ENCODE peak calls at places on chromosomes 6 and 20, in seven cellular contexts. B is IMR-90, X is astrocyte of the spinal cord, U is epithelial cell of esophagus, C is fibroblast of the aortic adventitia, G is psoas muscle, J is fibroblast of mammary gland. L is an unnamed sample.

GRCh38 chr20:35271904-35272303 is 6.0 kb downstream of the MMP24OS start:
- DNase-seq in B (peak; percentile 51), X (no peak), U (peak; percentile 79), C (peak; percentile 33), G (no peak), J (peak; percentile 75), L (no peak)

GRCh38 chr6:10381133-10381829 is 33.6 kb downstream of the TFAP2A start:
- DNase-seq in B (no peak), X (no peak), U (no peak), C (no peak), G (no peak), J (no peak), L (no peak)

GRCh38 chr20:1867495-1868260 is 27.5 kb upstream of the SIRPA start:
- DNase-seq in B (no peak), X (no peak), U (no peak), C (peak; percentile 32), G (no peak), J (no peak), L (no peak)

GRCh38 chr6:148701393-148701774 is 45.4 kb upstream of the UST start:
- DNase-seq in B (no peak), X (no peak), U (no peak), C (no peak), G (no peak), J (no peak), L (no peak)

GRCh38 chr20:55375920-55376319 is 629.4 kb downstream of the CBLN4 start:
- DNase-seq in B (no peak), X (no peak), U (no peak), C (no peak), G (no peak), J (no peak), L (no peak)

GRCh38 chr20:44464514-44464913 is 11.2 kb upstream of the TTPAL start:
- DNase-seq in B (no peak), X (no peak), U (no peak), C (no peak), G (no peak), J (peak; percentile 49), L (no peak)

GRCh38 chr6:83463886-83464285 is 33.0 kb upstream of the ME1 start:
- DNase-seq in B (peak; percentile 48), X (no peak), U (peak; percentile 87), C (peak; percentile 25), G (no peak), J (peak; percentile 68), L (no peak)

GRCh38 chr20:3927486-3928291 is 38.5 kb downstream of the PANK2 start:
- DNase-seq in B (peak; percentile 47), X (no peak), U (no peak), C (peak; percentile 62), G (no peak), J (peak; percentile 71), L (no peak)

GRCh38 chr6:163583558-163583957 is 169.0 kb downstream of the QKI start:
- DNase-seq in B (no peak), X (no peak), U (no peak), C (no peak), G (peak; percentile 53), J (no peak), L (no peak)

GRCh38 chr20:36591854-36592641 is 13.5 kb upstream of the RAB5IF start:
- DNase-seq in B (peak; percentile 51), X (peak; percentile 50), U (peak; percentile 52), C (peak; percentile 56), G (no peak), J (peak; percentile 38), L (peak; percentile 27)

GRCh38 chr20:49935746-49936152 is 448 bp upstream of the RNF114 start:
- DNase-seq in B (no peak), X (no peak), U (no peak), C (no peak), G (no peak), J (no peak), L (no peak)

GRCh38 chr6:151038616-151039015 is 173.1 kb downstream of the MTHFD1L start:
- DNase-seq in B (no peak), X (no peak), U (no peak), C (no peak), G (no peak), J (no peak), L (no peak)

GRCh38 chr6:131819507-131820228 is 11.8 kb downstream of the ENPP1 start:
- DNase-seq in B (peak; percentile 94), X (peak; percentile 66), U (peak; percentile 51), C (peak; percentile 95), G (no peak), J (peak; percentile 79), L (no peak)

GRCh38 chr20:20051767-20052073 is 546 bp downstream of the CRNKL1 start:
- DNase-seq in B (no peak), X (no peak), U (no peak), C (no peak), G (no peak), J (no peak), L (no peak)

GRCh38 chr6:132962936-132963579 is 148.7 kb downstream of the RPS12 start:
- DNase-seq in B (peak; percentile 77), X (peak; percentile 69), U (peak; percentile 77), C (peak; percentile 50), G (peak; percentile 82), J (peak; percentile 62), L (peak; percentile 14)

DNA sequence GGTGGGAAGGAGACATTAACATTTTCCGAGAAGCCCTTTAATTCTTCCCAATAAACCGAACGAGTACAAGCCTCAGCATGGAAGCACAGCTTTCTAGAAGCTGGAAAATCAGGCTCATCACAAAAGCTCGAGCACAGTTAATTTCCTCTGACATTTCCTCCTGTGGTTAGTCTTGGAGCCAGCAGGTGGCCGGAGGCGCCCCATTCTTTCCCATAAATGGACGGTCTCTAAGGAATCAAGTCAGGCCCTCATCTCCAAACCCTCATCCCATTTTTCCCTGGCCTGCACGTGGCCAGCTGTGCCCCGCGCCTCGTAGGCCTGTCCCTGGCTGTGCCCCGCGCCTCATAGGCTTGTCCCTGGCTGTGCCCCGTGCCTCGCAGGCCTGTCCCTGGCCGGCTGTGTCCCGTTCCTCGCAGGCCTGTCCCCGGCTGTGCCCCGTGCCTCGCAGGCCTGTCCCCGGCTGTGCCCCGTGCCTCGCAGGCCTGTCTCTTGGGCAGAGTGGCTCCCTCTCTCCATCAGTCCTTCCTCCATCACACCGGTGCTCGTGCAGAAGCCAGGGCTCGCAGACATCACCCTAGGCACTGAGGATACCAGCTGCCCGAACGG is 19.7 kb upstream of the NTSR1 start:
- DNase-seq in B (peak; percentile 7), X (peak; percentile 23), U (peak; percentile 39), C (no peak), G (no peak), J (no peak), L (no peak)
- TF ChIP-seq CTCF in B (peak; percentile 32), X (peak; percentile 13), U (peak; percentile 35), C (no peak), G (no peak), J (peak; percentile 3), L (no peak)

DNA sequence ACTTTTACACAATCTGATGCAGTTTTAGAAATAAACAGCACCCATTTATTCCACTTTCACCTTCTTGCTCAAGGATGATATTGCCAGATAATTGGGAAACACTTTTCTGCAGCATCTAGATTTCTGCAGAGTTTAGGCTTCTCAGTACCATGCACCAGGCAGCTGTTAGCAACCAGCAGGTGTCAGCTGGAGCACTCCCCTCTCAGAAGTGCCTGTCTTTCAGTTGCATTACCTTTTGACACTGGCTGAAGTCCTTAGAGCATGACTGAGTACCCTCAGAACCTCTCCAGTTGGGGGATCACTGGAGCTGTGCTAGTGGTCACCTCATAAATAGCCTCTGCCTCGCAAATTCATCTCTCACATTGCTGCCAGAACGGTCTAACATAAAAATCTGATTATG is 91.2 kb downstream of the DNAH8 start:
- DNase-seq in B (no peak), X (no peak), U (no peak), C (no peak), G (no peak), J (no peak), L (no peak)
- TF ChIP-seq CTCF in B (no peak), X (no peak), U (peak; percentile 18), C (no peak), G (no peak), J (no peak), L (no peak)

GRCh38 chr6:111825439-111825838 is 47.8 kb downstream of the FYN start:
- DNase-seq in B (no peak), X (no peak), U (no peak), C (no peak), G (no peak), J (no peak), L (no peak)

GRCh38 chr6:111831408-111831807 is 41.8 kb downstream of the FYN start:
- DNase-seq in B (no peak), X (no peak), U (no peak), C (no peak), G (no peak), J (no peak), L (no peak)

GRCh38 chr6:111830003-111830402 is 43.2 kb downstream of the FYN start:
- DNase-seq in B (no peak), X (no peak), U (no peak), C (no peak), G (no peak), J (no peak), L (no peak)

GRCh38 chr6:111829581-111829980 is 43.7 kb downstream of the FYN start:
- DNase-seq in B (no peak), X (no peak), U (no peak), C (no peak), G (no peak), J (no peak), L (no peak)

GRCh38 chr6:111828799-111829198 is 44.5 kb downstream of the FYN start:
- DNase-seq in B (no peak), X (no peak), U (no peak), C (no peak), G (no peak), J (peak; percentile 39), L (no peak)
- TF ChIP-seq CTCF in B (no peak), X (no peak), U (no peak), C (no peak), G (no peak), J (no peak), L (no peak)

GRCh38 chr6:4402477-4402976 is 267.2 kb upstream of the ECI2 start:
- DNase-seq in B (peak; percentile 89), X (peak; percentile 65), U (peak; percentile 82), C (peak; percentile 88), G (peak; percentile 81), J (peak; percentile 88), L (no peak)

GRCh38 chr6:4403828-4404227 is 268.5 kb upstream of the ECI2 start:
- DNase-seq in B (no peak), X (no peak), U (no peak), C (no peak), G (peak; percentile 74), J (peak; percentile 20), L (no peak)

GRCh38 chr6:4404410-4404809 is 269.0 kb upstream of the ECI2 start:
- DNase-seq in B (no peak), X (no peak), U (no peak), C (no peak), G (no peak), J (no peak), L (no peak)

GRCh38 chr6:4403023-4403752 is 267.8 kb upstream of the ECI2 start:
- DNase-seq in B (no peak), X (no peak), U (no peak), C (no peak), G (no peak), J (no peak), L (no peak)

DNA sequence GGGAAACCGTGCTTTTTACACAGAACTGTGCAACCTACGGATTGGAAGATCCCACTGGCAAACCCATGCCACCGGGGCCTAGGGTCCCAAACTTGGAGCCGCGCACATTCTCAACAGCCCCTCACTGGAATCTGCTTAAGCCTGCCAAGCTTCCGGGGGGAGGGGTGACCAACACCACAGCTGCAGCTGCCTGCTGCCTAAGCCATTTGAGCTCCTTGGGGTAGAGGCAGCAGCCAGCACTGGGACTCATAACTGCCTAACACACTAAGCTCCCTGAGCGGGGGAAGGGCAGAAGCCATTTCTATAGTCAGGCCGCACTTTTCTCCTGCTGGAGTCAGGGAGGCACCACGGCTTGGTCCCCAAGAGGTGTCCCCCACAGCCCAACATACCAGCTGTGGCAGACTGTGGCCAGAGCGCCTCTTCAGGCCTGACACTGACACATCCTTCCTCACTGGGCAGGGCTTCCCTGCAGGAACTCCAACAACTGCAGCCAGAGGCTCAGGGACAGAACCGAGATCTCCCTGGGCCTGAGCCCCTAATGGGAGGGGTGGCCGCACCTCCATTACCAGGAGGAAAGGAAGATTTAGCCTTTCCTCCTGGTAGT is 270.3 kb upstream of the ECI2 start:
- DNase-seq in B (no peak), X (no peak), U (no peak), C (no peak), G (peak; percentile 57), J (no peak), L (no peak)
- TF ChIP-seq CTCF in B (no peak), X (no peak), U (no peak), C (no peak), G (no peak), J (no peak), L (no peak)

L was measured in CD4-positive, alpha-beta T cell.